ENCODE peak calls at places on chromosomes 16 and 17, in nine cellular contexts. Q is heart right ventricle; C is effector memory CD4-positive, alpha-beta T cell; X is cardiac muscle cell; G is WERI-Rb-1; W is CD8-positive, alpha-beta T cell; V is AG04450; S is MM.1S; A is mesendoderm. I is an unnamed sample. For H3K27me3, the result is how much of the 10 kb centered on the place peaks cover.

GRCh38 chr17:46025510-46025909 is 26.5 kb downstream of the STH start:
- DNase-seq in Q (no peak), C (no peak), X (no peak), G (no peak), W (no peak), V (no peak), S (no peak), A (no peak), I (no peak)

GRCh38 chr17:81478119-81478518 is 34.5 kb downstream of the ACTG1 start:
- DNase-seq in Q (no peak), C (no peak), X (no peak), G (no peak), W (no peak), V (no peak), S (no peak), A (no peak), I (no peak)

GRCh38 chr17:83113381-83113780 is 34.0 kb downstream of the METRNL start:
- DNase-seq in Q (no peak), C (no peak), X (no peak), G (no peak), W (no peak), V (no peak), S (no peak), A (no peak), I (no peak)

GRCh38 chr16:88461291-88462269 is 8.5 kb downstream of the ZFPM1 start:
- DNase-seq in Q (no peak), C (no peak), X (peak), G (no peak), W (no peak), V (no peak), S (no peak), A (peak), I (no peak)

GRCh38 chr16:4767872-4768548 is 1.0 kb upstream of the ZNF500 start:
- DNase-seq in Q (no peak), C (peak), X (no peak), G (no peak), W (no peak), V (no peak), S (peak), A (no peak), I (no peak)

GRCh38 chr16:88534731-88535141 is 35.5 kb upstream of the ZC3H18 start:
- DNase-seq in Q (peak), C (no peak), X (peak), G (peak), W (peak), V (no peak), S (no peak), A (peak), I (peak)

GRCh38 chr16:85986931-85987749 is 88.2 kb downstream of the IRF8 start:
- DNase-seq in Q (no peak), C (peak), X (peak), G (peak), W (peak), V (no peak), S (peak), A (no peak), I (peak)

GRCh38 chr17:13537211-13537610 is 64.5 kb downstream of the HS3ST3A1 start:
- DNase-seq in Q (no peak), C (no peak), X (no peak), G (no peak), W (no peak), V (no peak), S (no peak), A (no peak), I (no peak)

DNA sequence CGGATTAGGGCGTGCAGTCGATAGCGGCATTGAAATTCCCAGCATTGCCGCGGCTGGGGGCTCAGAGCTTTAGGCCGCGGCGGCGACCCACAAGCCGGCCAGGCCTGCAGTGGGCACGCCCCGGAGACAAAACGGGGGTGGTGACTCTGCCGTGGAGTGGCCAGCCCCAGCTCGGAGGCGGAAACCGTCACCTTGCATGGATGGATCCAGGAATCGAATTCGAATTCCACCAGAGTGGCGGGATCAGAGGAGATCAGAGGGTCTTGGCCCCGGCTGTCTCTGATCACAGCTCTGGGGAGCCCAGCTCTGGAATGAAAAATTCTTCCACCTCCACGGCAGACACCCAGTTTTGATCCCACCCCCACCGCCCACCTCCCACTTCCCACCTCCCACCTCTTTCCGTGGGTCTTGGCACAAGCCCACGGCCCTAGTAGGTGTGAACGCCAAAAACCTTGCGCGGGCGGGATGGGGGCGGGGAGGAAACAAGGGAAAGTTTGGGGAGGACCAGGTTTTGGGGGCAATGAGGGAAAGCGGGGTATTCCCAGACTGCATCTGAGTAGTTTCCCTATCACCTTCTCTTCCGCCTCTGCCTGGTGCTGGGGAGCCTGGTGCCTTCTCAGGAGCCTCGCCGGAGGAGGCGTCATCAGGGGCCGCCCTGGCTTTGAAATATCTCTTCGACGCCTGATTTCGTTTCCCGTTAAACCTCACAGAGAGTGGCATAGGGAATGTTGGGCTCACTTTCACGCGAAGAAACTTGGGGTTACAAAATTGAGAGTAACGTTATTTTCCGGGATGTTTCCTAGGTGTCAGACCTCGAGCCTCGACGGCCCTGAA is 1.4 kb upstream of the IRX3 start:
- DNase-seq in Q (no peak), C (no peak), X (peak), G (peak), W (no peak), V (no peak), S (no peak), A (peak), I (no peak)
- H3K27me3 ChIP-seq in Q (under half), C (under half), X (under half), G (under half), W (under half), V (half or more), S (under half), A (under half), I (under half)

DNA sequence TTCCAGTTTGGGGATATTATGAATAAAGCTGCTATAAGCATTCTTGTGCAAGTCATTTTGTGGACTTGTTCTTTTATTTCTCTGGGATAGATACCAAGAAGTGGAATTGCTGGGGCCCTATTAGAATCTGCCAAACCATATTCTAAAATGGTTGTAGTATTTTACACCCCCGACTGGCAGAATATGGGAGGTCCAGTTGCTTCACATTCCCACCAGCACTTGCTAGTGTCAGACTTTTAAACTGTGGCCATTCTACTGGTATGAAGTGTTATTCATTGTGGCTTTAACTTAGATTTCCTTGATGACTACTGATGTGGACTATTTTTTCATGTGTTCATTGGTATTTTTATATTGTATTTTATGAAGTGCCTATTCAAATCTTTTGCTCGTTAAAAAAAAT is 18.1 kb upstream of the NUP93 start:
- DNase-seq in Q (no peak), C (no peak), X (no peak), G (no peak), W (no peak), V (no peak), S (no peak), A (no peak), I (no peak)
- H3K27me3 ChIP-seq in Q (under half), C (under half), X (under half), G (under half), W (under half), V (under half), S (under half), A (under half), I (under half)

GRCh38 chr17:49013311-49014205 is 16.4 kb downstream of the IGF2BP1 start:
- DNase-seq in Q (no peak), C (no peak), X (peak), G (no peak), W (no peak), V (no peak), S (no peak), A (peak), I (no peak)
- H3K27me3 ChIP-seq in Q (half or more), C (under half), X (under half), G (under half), W (under half), V (under half), S (half or more), A (under half), I (under half)

GRCh38 chr16:50839356-50839755 is 97.5 kb downstream of the CYLD start:
- DNase-seq in Q (no peak), C (no peak), X (no peak), G (no peak), W (no peak), V (no peak), S (no peak), A (no peak), I (no peak)
- H3K27me3 ChIP-seq in Q (under half), C (under half), X (under half), G (under half), W (under half), V (under half), S (under half), A (under half), I (under half)

GRCh38 chr17:66964930-66965800 is 658 bp downstream of the CACNG4 start:
- DNase-seq in Q (no peak), C (no peak), X (peak), G (peak), W (no peak), V (no peak), S (no peak), A (peak), I (no peak)

GRCh38 chr17:66967867-66968543 is 3.5 kb downstream of the CACNG4 start:
- DNase-seq in Q (no peak), C (no peak), X (no peak), G (no peak), W (no peak), V (no peak), S (no peak), A (no peak), I (no peak)

GRCh38 chr17:66968916-66969315 is 4.4 kb downstream of the CACNG4 start:
- DNase-seq in Q (no peak), C (no peak), X (no peak), G (no peak), W (no peak), V (no peak), S (no peak), A (no peak), I (no peak)

GRCh38 chr17:66965801-66966528 is 1.5 kb downstream of the CACNG4 start:
- DNase-seq in Q (no peak), C (no peak), X (peak), G (peak), W (no peak), V (no peak), S (peak), A (peak), I (no peak)

DNA sequence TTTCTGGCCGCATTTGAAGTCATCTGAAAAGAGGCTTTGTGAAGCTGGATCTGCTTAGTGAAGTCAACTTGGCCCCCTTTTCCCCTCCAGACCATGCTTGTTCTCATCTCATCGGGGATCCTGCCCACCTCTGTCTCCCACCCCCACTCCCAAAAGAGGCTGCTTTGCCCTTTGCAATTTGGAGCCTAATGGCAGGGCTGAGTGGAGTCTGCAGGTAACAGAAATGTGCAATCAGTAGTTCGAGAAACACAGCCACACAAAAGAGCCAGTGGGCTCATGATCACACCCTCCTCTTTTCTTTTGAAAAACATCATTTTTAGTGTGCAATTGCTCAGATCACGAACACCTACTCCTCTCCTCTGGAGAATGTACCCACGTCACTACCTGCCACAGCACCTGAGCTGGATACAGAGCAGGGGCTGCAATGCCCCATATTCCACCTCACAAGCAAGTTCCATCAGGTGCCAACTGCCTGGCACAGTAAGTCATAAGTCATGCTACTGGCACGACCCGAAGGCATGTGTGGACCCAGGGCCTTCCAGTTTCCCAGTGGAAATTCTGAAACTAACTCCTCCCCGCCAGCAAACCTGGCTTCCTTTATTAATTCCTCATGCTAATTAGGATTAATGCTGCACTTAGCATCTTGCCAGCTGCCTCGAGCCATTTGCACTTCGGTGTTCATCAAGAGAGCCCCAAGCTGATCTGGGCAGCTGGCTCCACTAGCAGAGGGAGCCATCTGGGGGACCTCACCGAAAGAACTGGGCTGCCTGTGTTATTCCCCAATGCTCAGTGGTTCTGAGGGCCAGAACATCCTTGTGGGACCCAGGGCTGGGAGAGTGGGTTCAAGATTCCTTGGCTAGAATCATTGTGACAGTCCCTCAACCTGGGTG is 2.3 kb downstream of the CACNG4 start:
- DNase-seq in Q (no peak), C (no peak), X (no peak), G (peak), W (no peak), V (no peak), S (no peak), A (no peak), I (no peak)
- H3K27me3 ChIP-seq in Q (half or more), C (under half), X (half or more), G (under half), W (under half), V (half or more), S (half or more), A (under half), I (under half)

GRCh38 chr17:48558731-48559608 is 14.1 kb upstream of the HOXB2 start:
- DNase-seq in Q (no peak), C (no peak), X (no peak), G (no peak), W (no peak), V (no peak), S (no peak), A (no peak), I (no peak)
- H3K27me3 ChIP-seq in Q (half or more), C (under half), X (half or more), G (half or more), W (under half), V (under half), S (under half), A (half or more), I (under half)

DNA sequence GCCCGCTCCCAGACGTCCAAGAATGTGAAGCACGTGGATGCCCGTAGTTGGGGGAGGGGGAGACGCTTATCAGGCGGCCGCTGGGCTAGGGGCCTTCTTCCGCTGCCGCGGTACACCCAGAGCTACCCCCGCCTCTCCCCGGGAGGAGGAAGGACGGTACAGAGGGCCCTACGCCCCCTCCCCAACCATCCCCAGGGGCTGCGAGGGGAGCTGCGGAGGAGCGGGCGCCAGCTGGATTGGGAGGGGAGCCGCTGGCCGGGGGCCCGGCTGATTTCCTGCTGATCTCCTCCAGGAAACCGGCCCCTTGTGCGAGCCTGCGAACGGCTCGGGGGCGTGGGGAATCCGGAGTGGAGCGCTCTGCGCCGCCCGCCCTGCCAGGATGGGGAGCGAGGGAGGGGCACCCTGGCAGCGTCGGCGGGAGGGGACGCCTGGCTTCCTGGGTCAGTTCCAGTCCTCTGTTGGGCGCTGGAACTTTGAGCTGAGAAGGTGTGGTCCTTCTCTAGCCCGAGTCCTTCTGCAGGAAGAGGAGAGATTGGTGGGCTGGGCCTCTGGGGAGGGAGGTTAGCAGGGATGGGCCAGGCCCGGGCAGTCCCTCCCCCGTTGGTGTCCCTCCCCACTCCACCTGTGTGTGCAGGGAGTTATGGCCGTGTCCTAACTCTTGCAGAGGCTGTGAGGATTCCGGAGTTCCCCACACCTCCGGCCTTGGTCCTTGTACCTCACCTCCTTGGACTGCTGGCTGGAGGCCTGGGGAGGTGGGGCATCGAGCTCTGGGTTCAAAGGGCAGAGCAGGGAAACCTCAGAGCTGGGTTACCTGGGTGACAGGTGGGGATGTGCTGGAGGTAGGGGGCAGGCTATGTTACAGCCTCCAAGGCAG is 19.1 kb downstream of the GJD3 start:
- DNase-seq in Q (peak), C (no peak), X (peak), G (peak), W (peak), V (no peak), S (no peak), A (peak), I (peak)
- H3K27me3 ChIP-seq in Q (under half), C (under half), X (under half), G (under half), W (under half), V (under half), S (under half), A (under half), I (under half)